ENCODE peak calls at places on chromosomes 5 and 9, in ten cellular contexts. P is NCI-H2081; C is SHP77; Y is C1 segment of cervical spinal cord; R is CD8-positive, alpha-beta T cell; V is left lung; J is COR-L47; D is NCI-H1048; E is epithelial cell of esophagus; T is NCI-H2029 treated with DMSO at 0.1 percent for 48 hours. M is an unnamed sample.

GRCh38 chr9:35070823-35071813 is 1.3 kb downstream of the VCP start:
- DNase-seq in E (peak; percentile 53), D (no peak), C (no peak), P (peak; percentile 11), T (no peak), R (no peak), V (no peak), Y (no peak), J (no peak), M (no peak)

GRCh38 chr9:91117959-91118651 is 243.6 kb downstream of the AUH start:
- DNase-seq in R (no peak), J (no peak), D (no peak), V (peak; percentile 99), P (no peak), T (peak; percentile 71), C (peak; percentile 10), E (no peak), Y (peak; percentile 71), M (peak; percentile 73)

GRCh38 chr5:111252799-111253564 is 28.8 kb downstream of the CAMK4 start:
- DNase-seq in J (no peak), D (no peak), C (no peak), Y (no peak), T (no peak), E (no peak), V (no peak), R (no peak), P (no peak), M (no peak)

GRCh38 chr9:112069318-112070169 is 105.6 kb downstream of the SUSD1 start:
- DNase-seq in Y (no peak), R (no peak), C (no peak), P (no peak), V (no peak), J (no peak), D (no peak), T (no peak), E (peak; percentile 50), M (no peak)

GRCh38 chr9:115442054-115442453 is 324.1 kb upstream of the TNC start:
- DNase-seq in T (no peak), C (no peak), V (no peak), P (no peak), E (peak; percentile 6), R (no peak), D (no peak), J (no peak), Y (no peak), M (no peak)

GRCh38 chr5:113005454-113005853 is 28.9 kb downstream of the DCP2 start:
- DNase-seq in C (no peak), V (no peak), Y (no peak), T (no peak), P (no peak), J (no peak), D (no peak), R (no peak), E (peak; percentile 43), M (no peak)

GRCh38 chr5:154058055-154059038 is 19.6 kb downstream of the MFAP3 start:
- DNase-seq in R (no peak), C (no peak), V (no peak), E (peak; percentile 59), Y (no peak), D (peak; percentile 85), P (no peak), T (peak; percentile 97), J (no peak), M (no peak)

GRCh38 chr5:102879741-102880140 is 124.6 kb downstream of the PAM start:
- DNase-seq in R (no peak), P (no peak), Y (no peak), C (no peak), E (no peak), V (no peak), T (no peak), D (no peak), J (no peak), M (no peak)

GRCh38 chr9:14075218-14075617 is 238.7 kb downstream of the NFIB start:
- DNase-seq in T (no peak), V (no peak), E (no peak), Y (no peak), J (peak; percentile 67), R (no peak), P (peak; percentile 87), C (no peak), D (peak; percentile 50), M (no peak)

GRCh38 chr9:127537014-127537413 is 75.1 kb upstream of the STXBP1 start:
- DNase-seq in E (peak; percentile 81), C (no peak), T (no peak), P (no peak), D (no peak), V (no peak), Y (no peak), R (no peak), J (no peak), M (no peak)

GRCh38 chr9:93911871-93912554 is 43.1 kb downstream of the BARX1 start:
- DNase-seq in T (no peak), D (no peak), Y (no peak), E (peak; percentile 9), V (peak; percentile 74), J (peak; percentile 79), R (no peak), P (peak; percentile 89), C (peak; percentile 80), M (peak; percentile 49)

GRCh38 chr9:96071245-96072124 is 196.0 kb downstream of the ERCC6L2 start:
- DNase-seq in P (no peak), D (no peak), R (no peak), V (no peak), J (no peak), Y (no peak), C (no peak), T (no peak), E (peak; percentile 43), M (peak; percentile 51)

GRCh38 chr5:72123764-72124163 is 16.5 kb downstream of the MAP1B start:
- DNase-seq in Y (no peak), T (no peak), V (no peak), D (no peak), C (no peak), J (no peak), P (peak; percentile 36), R (no peak), E (no peak), M (no peak)

M was measured in H9.